ENCODE peak calls at places on chromosome 1, in four cellular contexts. N, H, G and Z are unnamed samples.
A peak's percentile ranks its signal among the peaks of the same experiment; 100 is the strongest.

GRCh38 chr1:212749924-212750535 is 41.5 kb downstream of the NSL1 start:
- DNase-seq in N (no peak), H (no peak), G (no peak), Z (no peak)

GRCh38 chr1:164843743-164844500 is 284.9 kb downstream of the PBX1 start:
- DNase-seq in N (no peak), H (no peak), G (no peak), Z (no peak)

GRCh38 chr1:6246497-6247295 is 2.7 kb downstream of the HES3 start:
- DNase-seq in N (peak; percentile 87), H (peak; percentile 83), G (peak; percentile 82), Z (peak; percentile 69)

GRCh38 chr1:16727190-16728111 is 12.9 kb upstream of the RNU1-4 start:
- DNase-seq in N (no peak), H (peak; percentile 24), G (peak; percentile 25), Z (peak; percentile 59)

GRCh38 chr1:106962591-106962990 is 93.9 kb upstream of the PRMT6 start:
- DNase-seq in N (no peak), H (no peak), G (no peak), Z (no peak)

GRCh38 chr1:17282836-17283235 is 25.2 kb upstream of the PADI4 start:
- DNase-seq in N (no peak), H (no peak), G (no peak), Z (no peak)

GRCh38 chr1:108502624-108503023 is 52.5 kb downstream of the NBPF6 start:
- DNase-seq in N (no peak), H (no peak), G (no peak), Z (no peak)

GRCh38 chr1:1348420-1349255 is 580 bp downstream of the DVL1 start:
- DNase-seq in N (peak; percentile 75), H (no peak), G (no peak), Z (no peak)

GRCh38 chr1:116147972-116148371 is 36.8 kb downstream of the MAB21L3 start:
- DNase-seq in N (no peak), H (no peak), G (no peak), Z (no peak)

GRCh38 chr1:13749543-13750307 is 49.7 kb downstream of the PRDM2 start:
- DNase-seq in N (peak; percentile 87), H (peak; percentile 70), G (peak; percentile 54), Z (no peak)

GRCh38 chr1:221164029-221164428 is 284.8 kb downstream of the HLX start:
- DNase-seq in N (no peak), H (no peak), G (no peak), Z (no peak)

GRCh38 chr1:169604781-169605560 is 18.7 kb upstream of the F5 start:
- DNase-seq in N (peak; percentile 80), H (no peak), G (no peak), Z (peak; percentile 13)

GRCh38 chr1:165456861-165457260 is 11.9 kb upstream of the RXRG start:
- DNase-seq in N (no peak), H (no peak), G (no peak), Z (no peak)

GRCh38 chr1:161732319-161732718 is 11.0 kb downstream of the FCRLB start:
- DNase-seq in N (no peak), H (no peak), G (no peak), Z (no peak)
- H3K27ac ChIP-seq in N (no peak overlapping the region), H (no peak overlapping the region), G (no peak overlapping the region), Z (no peak overlapping the region)

DNA sequence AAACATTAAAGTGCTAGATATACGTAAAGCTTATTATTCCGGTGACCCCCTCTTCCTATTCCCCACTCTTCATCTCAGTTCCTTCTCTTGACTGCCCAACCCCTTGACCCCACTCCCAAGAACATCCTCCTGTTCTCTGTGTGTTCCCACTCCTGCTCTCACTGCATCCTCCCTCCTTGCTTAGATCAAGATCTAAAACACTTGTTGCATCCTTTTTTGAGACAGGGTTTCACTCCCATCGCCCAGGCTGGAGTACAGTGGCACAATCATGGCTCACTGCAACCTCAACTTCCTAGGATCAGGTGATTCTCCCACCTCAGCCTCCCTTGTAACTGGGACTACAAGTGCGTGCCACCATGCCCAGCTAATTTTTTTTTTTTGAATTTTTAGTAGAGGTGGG is 13.5 kb downstream of the ATP2B4 start:
- DNase-seq in N (no peak), H (no peak), G (no peak), Z (no peak)
- H3K4me1 ChIP-seq in N (peaks cover 66% of the 10 kb centered on the region), H (peaks cover 97% of the 10 kb centered on the region), G (peaks cover 33% of the 10 kb centered on the region), Z (peaks cover 15% of the 10 kb centered on the region)

GRCh38 chr1:18302788-18303413 is 177.8 kb upstream of the KLHDC7A start:
- DNase-seq in N (no peak), H (no peak), G (no peak), Z (no peak)
- TF ChIP-seq CTCF in N (peak; percentile 14), H (peak; percentile 12), G (no peak), Z (no peak)

GRCh38 chr1:155834296-155834926 is 22.6 kb downstream of the GON4L start:
- DNase-seq in N (no peak), H (no peak), G (no peak), Z (no peak)
- H3K27ac ChIP-seq in N (no peak overlapping the region), H (no peak overlapping the region), G (no peak overlapping the region), Z (no peak overlapping the region)

GRCh38 chr1:32960819-32961355 is 3.7 kb downstream of the RNF19B start:
- DNase-seq in N (no peak), H (no peak), G (no peak), Z (no peak)
- H3K4me1 ChIP-seq in N (peaks cover 26% of the 10 kb centered on the region), H (peaks cover 74% of the 10 kb centered on the region), G (peaks cover 4% of the 10 kb centered on the region), Z (peaks cover 31% of the 10 kb centered on the region)